ENCODE peak calls at places on chromosomes 12 and 14, in nine cellular contexts. U is tibial nerve; Q is NCI-H2107; Y is H7; J is NCI-H1092; N is NCI-H1105; M is left ventricle myocardium superior; L is Right ventricle myocardium inferior; Z is CD4-positive, alpha-beta T cell. S is an unnamed sample.

GRCh38 chr12:13950502-13950901 is 30.9 kb downstream of the GRIN2B start:
- DNase-seq in L (no peak), N (no peak), Z (no peak), M (no peak), Y (no peak), Q (no peak), U (no peak), J (no peak), S (no peak)

GRCh38 chr12:62716866-62717477 is 218.0 kb downstream of the PPM1H start:
- DNase-seq in U (no peak), Z (no peak), M (no peak), Q (no peak), Y (no peak), J (no peak), N (no peak), L (no peak), S (no peak)

GRCh38 chr14:64522591-64523355 is 17.8 kb upstream of the HSPA2 start:
- DNase-seq in U (no peak), L (no peak), M (no peak), Y (no peak), Z (no peak), N (no peak), J (no peak), Q (no peak), S (no peak)

GRCh38 chr12:4144676-4145075 is 128.9 kb upstream of the CCND2 start:
- DNase-seq in J (no peak), U (no peak), M (no peak), N (no peak), Z (no peak), Q (no peak), L (no peak), Y (no peak), S (no peak)

GRCh38 chr12:124953689-124954405 is 35.1 kb downstream of the DHX37 start:
- DNase-seq in N (no peak), Q (no peak), U (no peak), J (no peak), M (no peak), Z (no peak), Y (peak), L (peak), S (no peak)

GRCh38 chr12:68785358-68785757 is 22.6 kb upstream of the MDM2 start:
- DNase-seq in U (no peak), J (no peak), Z (no peak), Q (no peak), L (no peak), M (no peak), N (no peak), Y (no peak), S (no peak)

GRCh38 chr12:54497883-54498282 is 331 bp downstream of the NCKAP1L start:
- DNase-seq in Y (no peak), Q (no peak), U (no peak), J (no peak), M (no peak), L (no peak), N (no peak), Z (no peak), S (no peak)

GRCh38 chr12:20616093-20616492 is 79.0 kb upstream of the SLCO1C1 start:
- DNase-seq in Q (no peak), J (no peak), Z (no peak), L (no peak), U (no peak), Y (no peak), N (no peak), M (no peak), S (peak)

GRCh38 chr14:86708846-86709339 is 1178.9 kb downstream of the FLRT2 start:
- DNase-seq in M (no peak), L (no peak), Z (no peak), J (no peak), U (no peak), N (no peak), Q (no peak), Y (no peak), S (no peak)

GRCh38 chr12:131033886-131034482 is 80.3 kb downstream of the ADGRD1 start:
- DNase-seq in N (no peak), L (no peak), Y (no peak), M (no peak), Q (no peak), J (no peak), U (no peak), Z (no peak), S (peak)

GRCh38 chr12:69475237-69475984 is 5.2 kb downstream of the FRS2 start:
- DNase-seq in N (no peak), Y (no peak), Q (no peak), L (no peak), M (no peak), J (no peak), Z (no peak), U (no peak), S (no peak)

GRCh38 chr12:49091836-49092085 is 2.8 kb downstream of the DHH start:
- DNase-seq in Z (no peak), M (no peak), N (no peak), Q (no peak), Y (no peak), U (no peak), J (no peak), L (no peak), S (no peak)

GRCh38 chr14:87896393-87897380 is 96.3 kb downstream of the GALC start:
- DNase-seq in Z (no peak), Q (peak), U (peak), J (peak), M (no peak), Y (peak), L (no peak), N (peak), S (no peak)

S was measured in kidney.